ENCODE peak calls at places on chromosomes 5 and 9, in eight cellular contexts. One of them, this sample, is unnamed.

GRCh38 chr9:27527702-27528277 is 1.8 kb downstream of the MOB3B start:
- DNase-seq in esophagus muscularis mucosa: no peak
- DNase-seq in spleen: peak; percentile 76
- DNase-seq in transverse colon: no peak
- DNase-seq in breast epithelium: no peak
- DNase-seq in prostate gland: peak; percentile 10
- DNase-seq in sigmoid colon: no peak
- DNase-seq in upper lobe of left lung: peak; percentile 24
- DNase-seq in this sample: no peak

GRCh38 chr9:115127191-115127817 is 9.3 kb upstream of the TNC start:
- DNase-seq in esophagus muscularis mucosa: no peak
- DNase-seq in spleen: no peak
- DNase-seq in transverse colon: no peak
- DNase-seq in breast epithelium: no peak
- DNase-seq in prostate gland: no peak
- DNase-seq in sigmoid colon: no peak
- DNase-seq in upper lobe of left lung: no peak
- DNase-seq in this sample: no peak

GRCh38 chr5:79236970-79237734 is 1.2 kb downstream of the JMY start:
- DNase-seq in esophagus muscularis mucosa: no peak
- DNase-seq in spleen: peak; percentile 85
- DNase-seq in transverse colon: peak; percentile 44
- DNase-seq in breast epithelium: no peak
- DNase-seq in prostate gland: peak; percentile 55
- DNase-seq in sigmoid colon: peak; percentile 72
- DNase-seq in upper lobe of left lung: peak; percentile 50
- DNase-seq in this sample: peak; percentile 38

GRCh38 chr9:124621371-124622328 is 114.5 kb upstream of the NR5A1 start:
- DNase-seq in esophagus muscularis mucosa: no peak
- DNase-seq in spleen: no peak
- DNase-seq in transverse colon: no peak
- DNase-seq in breast epithelium: no peak
- DNase-seq in prostate gland: no peak
- DNase-seq in sigmoid colon: no peak
- DNase-seq in upper lobe of left lung: no peak
- DNase-seq in this sample: no peak

GRCh38 chr5:18968966-18969365 is 1019.0 kb downstream of the CDH18 start:
- DNase-seq in esophagus muscularis mucosa: no peak
- DNase-seq in spleen: no peak
- DNase-seq in transverse colon: no peak
- DNase-seq in breast epithelium: no peak
- DNase-seq in prostate gland: no peak
- DNase-seq in sigmoid colon: no peak
- DNase-seq in upper lobe of left lung: no peak
- DNase-seq in this sample: no peak

GRCh38 chr5:100690036-100690560 is 154.9 kb downstream of the FAM174A start:
- DNase-seq in esophagus muscularis mucosa: no peak
- DNase-seq in spleen: no peak
- DNase-seq in transverse colon: no peak
- DNase-seq in breast epithelium: no peak
- DNase-seq in prostate gland: no peak
- DNase-seq in sigmoid colon: no peak
- DNase-seq in upper lobe of left lung: no peak
- DNase-seq in this sample: no peak

GRCh38 chr9:34929506-34930102 is 28.5 kb upstream of the PHF24 start:
- DNase-seq in esophagus muscularis mucosa: no peak
- DNase-seq in spleen: no peak
- DNase-seq in transverse colon: no peak
- DNase-seq in breast epithelium: no peak
- DNase-seq in prostate gland: no peak
- DNase-seq in sigmoid colon: no peak
- DNase-seq in upper lobe of left lung: no peak
- DNase-seq in this sample: peak; percentile 17

GRCh38 chr9:89312154-89312616 is 1.2 kb downstream of the CKS2 start:
- DNase-seq in esophagus muscularis mucosa: no peak
- DNase-seq in spleen: no peak
- DNase-seq in transverse colon: no peak
- DNase-seq in breast epithelium: no peak
- DNase-seq in prostate gland: no peak
- DNase-seq in sigmoid colon: no peak
- DNase-seq in upper lobe of left lung: no peak
- DNase-seq in this sample: no peak

GRCh38 chr9:135473972-135474543 is 5.5 kb upstream of the PPP1R26 start:
- DNase-seq in esophagus muscularis mucosa: no peak
- DNase-seq in spleen: no peak
- DNase-seq in transverse colon: no peak
- DNase-seq in breast epithelium: no peak
- DNase-seq in prostate gland: no peak
- DNase-seq in sigmoid colon: no peak
- DNase-seq in upper lobe of left lung: no peak
- DNase-seq in this sample: no peak

GRCh38 chr9:91905958-91906585 is 44.0 kb downstream of the ROR2 start:
- DNase-seq in esophagus muscularis mucosa: no peak
- DNase-seq in spleen: peak; percentile 82
- DNase-seq in transverse colon: peak; percentile 44
- DNase-seq in breast epithelium: no peak
- DNase-seq in prostate gland: peak; percentile 51
- DNase-seq in sigmoid colon: no peak
- DNase-seq in upper lobe of left lung: peak; percentile 47
- DNase-seq in this sample: peak; percentile 22

GRCh38 chr9:91191443-91192378 is 170.0 kb downstream of the AUH start:
- DNase-seq in esophagus muscularis mucosa: peak; percentile 89
- DNase-seq in spleen: no peak
- DNase-seq in transverse colon: no peak
- DNase-seq in breast epithelium: no peak
- DNase-seq in prostate gland: no peak
- DNase-seq in sigmoid colon: no peak
- DNase-seq in upper lobe of left lung: no peak
- DNase-seq in this sample: no peak

DNA sequence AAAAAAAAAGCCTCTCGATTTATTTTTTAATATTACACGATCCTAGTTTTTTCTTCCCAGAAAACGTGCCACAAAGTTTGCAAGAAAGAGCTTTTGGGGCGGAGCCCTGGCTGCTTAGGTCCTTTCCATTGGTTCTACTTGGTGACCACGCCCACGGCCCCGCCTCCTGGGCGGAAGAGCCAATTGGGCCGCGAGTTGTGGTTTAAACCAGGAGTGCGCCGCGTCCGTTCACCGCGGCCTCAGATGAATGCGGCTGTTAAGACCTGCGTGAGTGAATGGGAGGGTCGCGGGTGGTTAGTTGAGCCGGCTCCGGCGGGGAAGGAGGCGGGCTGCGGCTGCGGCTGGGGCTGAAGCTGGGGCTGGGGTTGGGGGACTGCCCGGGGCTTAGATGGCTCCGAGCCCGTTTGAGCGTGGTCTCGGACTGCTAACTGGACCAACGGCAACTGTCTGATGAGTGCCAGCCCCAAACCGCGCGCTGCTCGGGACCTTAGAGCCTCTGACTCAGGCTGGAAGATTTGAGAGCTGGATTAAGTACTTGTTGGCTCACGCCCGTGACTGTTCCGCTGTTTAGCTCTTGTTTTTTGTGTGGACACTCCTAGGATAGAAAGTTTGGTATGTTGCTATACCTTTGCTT is at the start of gene PTTG1:
- DNase-seq in esophagus muscularis mucosa: peak; percentile 99
- DNase-seq in spleen: peak; percentile 96
- DNase-seq in transverse colon: peak; percentile 97
- DNase-seq in breast epithelium: peak; percentile 90
- DNase-seq in prostate gland: peak; percentile 94
- DNase-seq in sigmoid colon: peak; percentile 97
- DNase-seq in upper lobe of left lung: peak; percentile 97
- DNase-seq in this sample: peak; percentile 62
- TF ChIP-seq POLR2A in esophagus muscularis mucosa: no peak
- TF ChIP-seq POLR2A in spleen: no peak
- TF ChIP-seq POLR2A in transverse colon: peak; percentile 24
- TF ChIP-seq POLR2A in breast epithelium: no peak
- TF ChIP-seq POLR2A in prostate gland: peak; percentile 70
- TF ChIP-seq POLR2A in sigmoid colon: no peak
- TF ChIP-seq POLR2A in upper lobe of left lung: no peak
- TF ChIP-seq POLR2A in this sample: peak; percentile 68

GRCh38 chr9:87070331-87070730 is 123.0 kb upstream of the GAS1 start:
- DNase-seq in esophagus muscularis mucosa: no peak
- DNase-seq in spleen: no peak
- DNase-seq in transverse colon: no peak
- DNase-seq in breast epithelium: no peak
- DNase-seq in prostate gland: no peak
- DNase-seq in sigmoid colon: no peak
- DNase-seq in upper lobe of left lung: no peak
- DNase-seq in this sample: no peak

GRCh38 chr9:87069690-87070089 is 122.4 kb upstream of the GAS1 start:
- DNase-seq in esophagus muscularis mucosa: no peak
- DNase-seq in spleen: no peak
- DNase-seq in transverse colon: no peak
- DNase-seq in breast epithelium: no peak
- DNase-seq in prostate gland: no peak
- DNase-seq in sigmoid colon: no peak
- DNase-seq in upper lobe of left lung: no peak
- DNase-seq in this sample: no peak

GRCh38 chr9:87068177-87068845 is 121.0 kb upstream of the GAS1 start:
- DNase-seq in esophagus muscularis mucosa: no peak
- DNase-seq in spleen: no peak
- DNase-seq in transverse colon: no peak
- DNase-seq in breast epithelium: no peak
- DNase-seq in prostate gland: no peak
- DNase-seq in sigmoid colon: no peak
- DNase-seq in upper lobe of left lung: no peak
- DNase-seq in this sample: no peak

GRCh38 chr9:87065981-87066380 is 118.7 kb upstream of the GAS1 start:
- DNase-seq in esophagus muscularis mucosa: no peak
- DNase-seq in spleen: no peak
- DNase-seq in transverse colon: no peak
- DNase-seq in breast epithelium: no peak
- DNase-seq in prostate gland: no peak
- DNase-seq in sigmoid colon: no peak
- DNase-seq in upper lobe of left lung: no peak
- DNase-seq in this sample: no peak

DNA sequence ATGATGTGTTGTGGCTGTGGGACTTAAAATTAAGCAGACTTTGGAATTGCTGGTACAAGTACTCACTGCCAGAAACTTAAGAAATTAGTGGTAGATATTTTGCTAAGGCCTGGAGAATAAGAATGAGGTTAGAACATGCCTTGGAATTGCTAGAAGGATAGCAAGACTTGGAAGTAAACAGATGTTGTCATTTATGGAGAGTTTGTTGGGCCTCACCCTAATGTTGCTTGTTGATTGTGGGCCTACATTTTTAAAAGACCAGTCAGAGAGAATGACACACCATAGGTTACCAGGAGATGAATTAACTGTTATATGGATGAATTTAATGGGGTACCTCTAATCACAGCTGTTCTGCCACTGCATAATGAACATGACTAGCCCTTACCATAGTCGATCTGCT is 120.1 kb upstream of the GAS1 start:
- DNase-seq in esophagus muscularis mucosa: no peak
- DNase-seq in spleen: no peak
- DNase-seq in transverse colon: no peak
- DNase-seq in breast epithelium: no peak
- DNase-seq in prostate gland: no peak
- DNase-seq in sigmoid colon: no peak
- DNase-seq in upper lobe of left lung: no peak
- DNase-seq in this sample: no peak
- TF ChIP-seq POLR2AphosphoS5 in esophagus muscularis mucosa: no peak
- TF ChIP-seq POLR2AphosphoS5 in spleen: no peak
- TF ChIP-seq POLR2AphosphoS5 in transverse colon: no peak
- TF ChIP-seq POLR2AphosphoS5 in breast epithelium: no peak
- TF ChIP-seq POLR2AphosphoS5 in prostate gland: no peak
- TF ChIP-seq POLR2AphosphoS5 in sigmoid colon: no peak
- TF ChIP-seq POLR2AphosphoS5 in upper lobe of left lung: no peak
- TF ChIP-seq POLR2AphosphoS5 in this sample: no peak

DNA sequence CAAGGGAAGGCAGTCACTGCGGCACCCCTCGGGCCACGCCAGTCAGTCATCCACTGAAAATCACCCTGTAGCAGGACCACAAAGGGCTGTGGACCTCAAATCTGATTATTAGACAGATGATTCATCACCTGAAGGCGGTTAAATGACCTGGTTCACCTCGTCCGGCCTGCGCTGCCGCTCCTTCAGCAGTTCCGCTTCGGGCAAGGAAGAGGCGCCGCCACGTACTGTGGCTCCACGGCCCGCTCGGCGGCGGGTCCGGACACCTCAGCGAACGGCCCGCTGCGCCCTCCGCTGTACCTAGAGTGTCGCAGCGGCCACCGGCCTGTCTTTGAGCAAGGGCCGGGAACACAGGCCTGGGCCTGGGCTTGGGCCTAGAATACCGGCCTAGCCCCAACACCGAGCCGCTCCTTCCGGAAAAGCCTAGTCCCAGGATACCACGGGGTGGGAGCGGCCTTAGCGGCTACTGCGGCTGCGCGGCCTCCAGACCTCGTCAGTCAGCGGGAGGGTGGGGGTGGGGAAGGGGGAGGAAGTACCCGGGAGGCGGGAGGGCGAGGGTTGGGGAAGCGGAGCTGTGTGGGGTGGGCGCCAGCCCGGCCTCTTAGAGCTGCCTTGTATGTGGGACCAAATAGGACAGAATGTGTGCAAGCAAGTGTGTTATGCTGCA is at the start of gene KLHL9:
- DNase-seq in esophagus muscularis mucosa: peak; percentile 96
- DNase-seq in spleen: peak; percentile 95
- DNase-seq in transverse colon: peak; percentile 94
- DNase-seq in breast epithelium: peak; percentile 89
- DNase-seq in prostate gland: peak; percentile 91
- DNase-seq in sigmoid colon: peak; percentile 97
- DNase-seq in upper lobe of left lung: peak; percentile 91
- DNase-seq in this sample: peak; percentile 82
- TF ChIP-seq POLR2A in esophagus muscularis mucosa: no peak
- TF ChIP-seq POLR2A in spleen: no peak
- TF ChIP-seq POLR2A in transverse colon: peak; percentile 69
- TF ChIP-seq POLR2A in breast epithelium: peak; percentile 52
- TF ChIP-seq POLR2A in prostate gland: peak; percentile 62
- TF ChIP-seq POLR2A in sigmoid colon: peak; percentile 30
- TF ChIP-seq POLR2A in upper lobe of left lung: peak; percentile 63
- TF ChIP-seq POLR2A in this sample: no peak

GRCh38 chr5:139245637-139246335 is 47.6 kb upstream of the SIL1 start:
- DNase-seq in esophagus muscularis mucosa: no peak
- DNase-seq in spleen: no peak
- DNase-seq in transverse colon: no peak
- DNase-seq in breast epithelium: no peak
- DNase-seq in prostate gland: no peak
- DNase-seq in sigmoid colon: no peak
- DNase-seq in upper lobe of left lung: no peak
- DNase-seq in this sample: no peak

GRCh38 chr5:139251281-139251687 is 42.3 kb upstream of the MATR3 start:
- DNase-seq in esophagus muscularis mucosa: no peak
- DNase-seq in spleen: no peak
- DNase-seq in transverse colon: peak; percentile 29
- DNase-seq in breast epithelium: no peak
- DNase-seq in prostate gland: no peak
- DNase-seq in sigmoid colon: peak; percentile 10
- DNase-seq in upper lobe of left lung: no peak
- DNase-seq in this sample: peak; percentile 55

GRCh38 chr5:139243425-139243965 is 45.3 kb upstream of the SIL1 start:
- DNase-seq in esophagus muscularis mucosa: no peak
- DNase-seq in spleen: no peak
- DNase-seq in transverse colon: no peak
- DNase-seq in breast epithelium: no peak
- DNase-seq in prostate gland: no peak
- DNase-seq in sigmoid colon: no peak
- DNase-seq in upper lobe of left lung: no peak
- DNase-seq in this sample: no peak

GRCh38 chr5:139248826-139249453 is 44.6 kb upstream of the MATR3 start:
- DNase-seq in esophagus muscularis mucosa: no peak
- DNase-seq in spleen: no peak
- DNase-seq in transverse colon: no peak
- DNase-seq in breast epithelium: no peak
- DNase-seq in prostate gland: no peak
- DNase-seq in sigmoid colon: peak; percentile 8
- DNase-seq in upper lobe of left lung: no peak
- DNase-seq in this sample: no peak

GRCh38 chr5:139246394-139246793 is 47.1 kb upstream of the MATR3 start:
- DNase-seq in esophagus muscularis mucosa: no peak
- DNase-seq in spleen: peak; percentile 62
- DNase-seq in transverse colon: no peak
- DNase-seq in breast epithelium: no peak
- DNase-seq in prostate gland: no peak
- DNase-seq in sigmoid colon: no peak
- DNase-seq in upper lobe of left lung: peak; percentile 52
- DNase-seq in this sample: no peak
- TF ChIP-seq POLR2AphosphoS5 in esophagus muscularis mucosa: no peak
- TF ChIP-seq POLR2AphosphoS5 in spleen: no peak
- TF ChIP-seq POLR2AphosphoS5 in transverse colon: no peak
- TF ChIP-seq POLR2AphosphoS5 in breast epithelium: no peak
- TF ChIP-seq POLR2AphosphoS5 in prostate gland: no peak
- TF ChIP-seq POLR2AphosphoS5 in sigmoid colon: no peak
- TF ChIP-seq POLR2AphosphoS5 in upper lobe of left lung: no peak
- TF ChIP-seq POLR2AphosphoS5 in this sample: no peak

This sample was measured in GM12891.